ENCODE peak calls at places on chromosome 16, in four cellular contexts. U is HCT116, Q is OCI-LY7, Z is GM23338. O is an unnamed sample.

GRCh38 chr16:1688807-1689560 is 10.9 kb downstream of the JPT2 start:
- DNase-seq in Z (no peak), U (peak; percentile 66), Q (no peak), O (no peak)

GRCh38 chr16:89422527-89422904 is 67.8 kb downstream of the ANKRD11 start:
- DNase-seq in Q (no peak), Z (no peak), U (no peak), O (peak; percentile 56)

GRCh38 chr16:57264950-57265371 is 19.5 kb downstream of the PLLP start:
- DNase-seq in U (no peak), Q (no peak), Z (no peak), O (no peak)

GRCh38 chr16:85484337-85485295 is 128.5 kb upstream of the GSE1 start:
- DNase-seq in U (no peak), Z (no peak), Q (no peak), O (no peak)

GRCh38 chr16:86224629-86225028 is 285.7 kb upstream of the FOXF1 start:
- DNase-seq in Z (no peak), U (no peak), Q (no peak), O (no peak)

GRCh38 chr16:65289022-65289421 is 167.2 kb upstream of the CDH11 start:
- DNase-seq in U (no peak), Q (no peak), Z (no peak), O (no peak)

GRCh38 chr16:72291121-72291520 is 119.2 kb upstream of the PMFBP1 start:
- DNase-seq in Z (peak; percentile 5), Q (no peak), U (peak; percentile 44), O (peak; percentile 54)

GRCh38 chr16:22300427-22301071 is 3.3 kb downstream of the POLR3E start:
- DNase-seq in U (no peak), Q (peak; percentile 61), Z (peak; percentile 67), O (peak; percentile 85)

GRCh38 chr16:11001611-11002010 is 57.2 kb downstream of the CLEC16A start:
- DNase-seq in Q (no peak), U (no peak), Z (no peak), O (no peak)

GRCh38 chr16:53756329-53756996 is 52.5 kb downstream of the FTO start:
- DNase-seq in Z (no peak), Q (no peak), U (no peak), O (no peak)

DNA sequence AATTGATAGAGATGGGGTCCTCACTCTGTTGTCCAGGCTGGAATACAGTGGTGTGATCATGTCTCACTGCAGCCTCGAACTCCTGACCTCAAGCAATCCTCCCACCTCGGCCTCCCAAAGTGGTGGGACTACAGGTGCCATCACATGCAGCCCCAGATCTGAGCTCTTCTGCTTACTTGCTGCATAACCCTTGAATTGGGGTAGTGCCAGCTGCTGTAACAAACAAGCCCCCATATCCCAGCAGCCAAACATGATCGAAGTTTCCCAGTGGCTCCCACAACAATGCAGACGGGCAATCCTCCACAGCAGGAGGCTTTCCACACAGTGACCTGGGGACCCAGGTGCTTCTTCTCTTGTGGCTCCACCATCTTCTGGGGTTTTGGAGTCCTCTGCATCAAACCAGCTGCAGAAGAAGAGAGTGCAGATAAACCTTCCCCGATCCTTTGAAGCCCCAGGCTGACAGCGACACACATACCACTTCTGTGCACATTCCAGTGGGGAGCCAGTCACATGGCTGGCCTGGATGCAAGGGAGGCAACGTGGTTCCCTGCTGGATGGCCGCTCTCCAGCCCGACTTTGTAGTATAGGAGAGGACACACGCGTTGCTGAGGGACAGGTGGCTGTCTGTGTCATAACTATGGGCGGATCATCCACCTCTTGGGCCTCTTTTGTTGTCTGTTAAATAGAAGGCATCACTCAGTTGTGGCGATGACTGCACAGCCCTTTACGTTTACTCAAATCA is 16.6 kb downstream of the SBK1 start:
- DNase-seq in Z (no peak), Q (no peak), U (no peak), O (no peak)
- H3K27ac ChIP-seq in Z (no peak overlapping the region), Q (no peak overlapping the region), U (no peak overlapping the region), O (no peak overlapping the region)

DNA sequence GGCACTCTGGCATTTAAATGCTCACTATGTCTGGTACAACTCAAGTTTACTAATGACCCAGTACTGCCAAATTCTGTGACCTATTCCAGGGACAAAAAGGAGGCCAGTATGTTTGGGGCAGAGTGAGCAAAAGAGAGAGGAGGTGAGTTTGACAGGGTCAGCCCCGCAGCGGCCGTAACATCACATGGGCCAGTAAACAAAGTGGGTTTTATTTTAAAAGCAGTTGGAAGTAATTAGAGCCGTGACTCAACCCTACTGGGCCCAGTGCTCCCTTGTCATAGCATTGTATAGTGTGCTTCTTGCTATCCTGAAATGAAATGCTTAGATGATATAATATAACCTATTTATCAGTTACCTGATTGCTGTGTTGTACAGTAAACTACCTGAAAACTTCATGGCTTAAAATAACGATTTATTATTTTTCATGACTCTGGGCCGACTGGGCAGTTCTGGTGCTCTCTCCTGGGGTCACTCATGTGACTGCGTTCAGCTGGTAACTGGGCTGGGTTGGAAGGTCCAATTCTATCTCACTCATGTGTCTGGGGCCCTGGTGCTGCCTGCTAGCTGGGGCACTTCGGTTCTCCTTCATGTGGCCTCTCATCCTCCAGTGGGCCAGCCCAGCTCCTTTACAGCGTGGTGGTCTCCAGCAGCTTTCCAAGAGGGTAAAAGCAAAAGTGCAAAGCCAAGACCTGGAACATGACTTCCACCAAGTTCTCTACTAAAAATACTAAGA is 27.4 kb downstream of the IQCK start:
- DNase-seq in Q (no peak), Z (no peak), U (no peak), O (peak; percentile 62)
- TF ChIP-seq EZH2phosphoT487 in Q (no peak), Z (no peak), U (no peak), O (no peak)

GRCh38 chr16:3513892-3514600 is 13.2 kb downstream of the CLUAP1 start:
- DNase-seq in U (no peak), Z (no peak), Q (no peak), O (no peak)
- H3K27ac ChIP-seq in U (no peak overlapping the region), Z (no peak overlapping the region), Q (no peak overlapping the region), O (no peak overlapping the region)

GRCh38 chr16:67242138-67242730 is 5.0 kb downstream of the FHOD1 start:
- DNase-seq in U (no peak), Z (no peak), Q (no peak), O (no peak)
- TF ChIP-seq EZH2phosphoT487 in U (no peak), Z (no peak), Q (no peak), O (no peak)

O was measured in GM23248.